ENCODE peak calls at places on chromosomes 3 and 15, in four cellular contexts. T, E, P and X are unnamed samples.

GRCh38 chr3:155012584-155012983 is 67.5 kb upstream of the MME start:
- DNase-seq in T (no peak), E (no peak), P (no peak), X (no peak)

GRCh38 chr3:111081008-111081545 is 9.5 kb downstream of the NECTIN3 start:
- DNase-seq in T (no peak), E (no peak), P (no peak), X (no peak)

GRCh38 chr3:184351511-184352148 is 9.8 kb downstream of the CLCN2 start:
- DNase-seq in T (no peak), E (no peak), P (no peak), X (no peak)

GRCh38 chr15:52180196-52180835 is 10.9 kb downstream of the GNB5 start:
- DNase-seq in T (no peak), E (peak), P (no peak), X (peak)

GRCh38 chr3:107184375-107184774 is 192.9 kb upstream of the CCDC54 start:
- DNase-seq in T (no peak), E (no peak), P (no peak), X (no peak)

GRCh38 chr15:66886241-66886675 is 179.1 kb upstream of the SMAD3 start:
- DNase-seq in T (no peak), E (no peak), P (peak), X (no peak)

GRCh38 chr3:12458901-12459300 is 25.4 kb upstream of the TSEN2 start:
- DNase-seq in T (no peak), E (no peak), P (no peak), X (no peak)

GRCh38 chr3:147945968-147946519 is 536.9 kb downstream of the ZIC1 start:
- DNase-seq in T (peak), E (no peak), P (peak), X (no peak)

GRCh38 chr15:48391950-48392349 is 60.7 kb downstream of the DUT start:
- DNase-seq in T (no peak), E (no peak), P (no peak), X (no peak)

GRCh38 chr3:4845882-4846281 is 133.4 kb upstream of the BHLHE40 start:
- DNase-seq in T (no peak), E (no peak), P (no peak), X (no peak)

GRCh38 chr15:64138542-64138941 is 13.0 kb upstream of the SNX22 start:
- DNase-seq in T (no peak), E (no peak), P (peak), X (no peak)

GRCh38 chr3:57158813-57159678 is 6.1 kb downstream of the IL17RD start:
- DNase-seq in T (no peak), E (no peak), P (no peak), X (no peak)

GRCh38 chr3:118587037-118587741 is 447.5 kb downstream of the IGSF11 start:
- DNase-seq in T (no peak), E (no peak), P (no peak), X (no peak)

GRCh38 chr3:13014755-13015285 is 58.4 kb downstream of the IQSEC1 start:
- DNase-seq in T (no peak), E (no peak), P (peak), X (no peak)

GRCh38 chr15:49155834-49156627 is 632 bp upstream of the COPS2 start:
- DNase-seq in T (peak), E (no peak), P (no peak), X (no peak)

GRCh38 chr3:11495948-11496557 is 147.7 kb downstream of the VGLL4 start:
- DNase-seq in T (no peak), E (no peak), P (no peak), X (no peak)

GRCh38 chr15:84582583-84583157 is 18.1 kb upstream of the ZSCAN2 start:
- DNase-seq in T (no peak), E (no peak), P (no peak), X (no peak)

GRCh38 chr3:8734908-8735307 is 1.3 kb downstream of the CAV3 start:
- DNase-seq in T (no peak), E (no peak), P (no peak), X (no peak)

GRCh38 chr3:10515884-10516495 is 10.6 kb upstream of the ATP2B2 start:
- DNase-seq in T (no peak), E (peak), P (peak), X (no peak)

GRCh38 chr3:187519428-187519890 is 150.7 kb downstream of the SST start:
- DNase-seq in T (no peak), E (no peak), P (no peak), X (no peak)

GRCh38 chr15:39925112-39925830 is 5.2 kb upstream of the GPR176 start:
- DNase-seq in T (peak), E (no peak), P (no peak), X (no peak)

GRCh38 chr3:155416500-155417118 is 123.1 kb upstream of the STRIT1 start:
- DNase-seq in T (peak), E (no peak), P (no peak), X (no peak)

GRCh38 chr3:113532698-113533533 is 561 bp downstream of the SIDT1 start:
- DNase-seq in T (no peak), E (no peak), P (no peak), X (peak)

GRCh38 chr3:140822381-140823047 is 119.1 kb upstream of the SLC25A36 start:
- DNase-seq in T (no peak), E (no peak), P (no peak), X (no peak)

GRCh38 chr3:40302784-40303183 is 6.7 kb upstream of the EIF1B start:
- DNase-seq in T (no peak), E (no peak), P (no peak), X (no peak)

GRCh38 chr15:39629376-39629775 is 48.5 kb downstream of the THBS1 start:
- DNase-seq in T (peak), E (no peak), P (no peak), X (peak)

DNA sequence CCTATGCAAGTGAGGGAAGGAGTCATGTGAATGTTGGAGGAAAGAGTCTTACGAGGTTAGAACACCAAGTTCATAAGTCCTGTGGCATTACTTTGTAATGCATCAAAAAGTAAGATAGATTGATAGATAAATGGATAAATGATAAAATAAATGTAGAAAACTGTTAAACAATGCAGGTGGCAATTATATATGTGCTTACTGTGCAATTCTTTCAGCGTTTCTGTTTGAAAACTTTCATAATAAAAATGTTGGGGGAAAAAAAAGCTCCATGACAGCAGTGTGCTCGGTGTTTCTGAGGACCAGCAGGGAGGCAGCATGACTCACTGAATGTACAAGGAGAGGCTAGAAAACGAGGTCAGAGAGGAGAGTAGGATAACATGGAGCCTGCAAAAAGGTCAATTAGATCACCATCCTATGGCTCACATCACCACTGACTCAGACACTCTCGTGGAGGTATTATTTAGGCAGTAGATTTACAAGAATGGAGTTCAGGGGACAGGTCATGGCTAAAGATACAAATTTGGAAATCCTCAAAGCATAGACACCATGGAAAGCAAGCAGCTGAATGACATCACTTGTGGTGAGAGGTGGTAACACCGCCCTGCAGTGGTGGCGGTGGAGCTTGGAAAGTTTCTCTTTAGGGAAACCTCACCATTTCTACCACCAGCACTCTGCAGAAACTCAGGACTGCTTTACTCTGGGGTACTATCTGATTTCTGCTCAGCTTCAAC is 219.8 kb downstream of the CTNNB1 start:
- DNase-seq in T (no peak), E (no peak), P (no peak), X (peak)
- TF ChIP-seq CTCF in T (no peak), E (no peak), P (no peak), X (no peak)

GRCh38 chr15:88076246-88076645 is 180.3 kb downstream of the NTRK3 start:
- DNase-seq in T (no peak), E (no peak), P (no peak), X (no peak)
- TF ChIP-seq CTCF in T (no peak), E (no peak), P (no peak), X (no peak)

GRCh38 chr3:45832691-45833090 is 9.2 kb downstream of the LZTFL1 start:
- DNase-seq in T (peak), E (no peak), P (no peak), X (no peak)
- TF ChIP-seq CTCF in T (peak), E (peak), P (no peak), X (no peak)

DNA sequence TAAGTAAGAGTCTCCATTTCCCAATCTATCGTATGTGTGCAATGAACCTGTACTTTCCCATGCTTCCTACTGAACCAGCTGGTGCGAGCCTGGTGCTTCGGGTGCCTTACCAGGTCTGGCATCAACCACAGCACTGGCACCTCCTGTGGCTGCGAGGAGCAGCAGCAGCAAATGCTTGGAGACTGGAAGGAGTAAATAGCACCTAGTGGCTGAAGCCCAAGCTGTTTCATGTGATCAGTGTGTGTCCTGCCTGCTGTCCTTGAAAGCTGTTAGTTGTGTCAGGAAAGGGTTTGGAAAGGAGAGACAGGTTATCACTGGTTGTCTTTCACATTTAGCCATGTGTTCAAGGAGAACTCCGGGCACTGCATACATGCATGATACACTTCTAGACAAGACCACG is 31.8 kb downstream of the PCOLCE2 start:
- DNase-seq in T (no peak), E (no peak), P (no peak), X (no peak)
- TF ChIP-seq CTCF in T (no peak), E (peak), P (no peak), X (no peak)

DNA sequence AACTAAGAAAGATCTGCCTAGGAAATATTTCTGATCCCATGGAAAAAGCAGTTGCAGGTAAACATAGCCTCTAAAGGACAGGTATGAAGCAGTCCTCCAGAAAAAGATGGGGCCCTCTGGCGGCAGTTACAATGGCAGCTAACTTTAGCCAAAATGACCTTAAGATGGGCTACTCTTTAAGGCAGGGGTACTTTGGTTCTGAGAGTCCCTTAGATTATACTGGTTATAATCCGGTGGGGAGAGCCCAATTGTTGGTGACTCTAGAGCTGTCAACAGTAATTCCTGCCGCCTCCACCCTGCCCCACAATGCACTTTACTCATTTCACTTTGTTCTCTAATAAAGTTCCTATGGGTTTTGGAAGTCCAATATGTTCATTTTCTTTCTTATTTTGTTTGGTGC is 412.8 kb upstream of the WNT5A start:
- DNase-seq in T (peak), E (peak), P (no peak), X (no peak)
- TF ChIP-seq CTCF in T (peak), E (no peak), P (no peak), X (no peak)

GRCh38 chr3:174002543-174002942 is 605.0 kb downstream of the NLGN1 start:
- DNase-seq in T (no peak), E (no peak), P (no peak), X (no peak)
- TF ChIP-seq CTCF in T (no peak), E (no peak), P (no peak), X (no peak)

DNA sequence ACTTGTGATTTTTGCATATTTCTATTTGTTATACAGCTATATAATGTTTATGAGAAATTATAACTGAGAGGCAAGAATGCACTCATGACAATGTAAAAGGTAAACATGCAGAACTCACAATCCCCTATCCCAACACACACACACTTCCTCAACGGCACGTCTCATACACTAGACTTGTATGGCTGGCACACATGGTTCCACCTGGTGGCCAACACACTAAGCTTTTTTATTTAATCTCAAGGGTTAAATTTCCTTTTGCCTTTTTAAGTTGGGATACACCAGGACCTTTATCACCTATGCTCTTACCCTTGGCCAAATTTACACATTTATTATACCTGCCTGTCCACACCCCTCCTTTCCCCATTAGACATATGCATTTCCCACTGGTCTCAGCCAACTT is 88.6 kb upstream of the PSMD6 start:
- DNase-seq in T (no peak), E (no peak), P (no peak), X (no peak)
- TF ChIP-seq CTCF in T (no peak), E (no peak), P (no peak), X (no peak)

GRCh38 chr15:28975766-28976179 is 90.0 kb downstream of the APBA2 start:
- DNase-seq in T (peak), E (peak), P (no peak), X (no peak)
- TF ChIP-seq CTCF in T (peak), E (peak), P (no peak), X (peak)